ENCODE peak calls at places on chromosomes 6 and 20, in nine cellular contexts. E, G, C, K, X, L, F, Y and S are unnamed samples.

GRCh38 chr6:156406688-156407087 is 370.5 kb upstream of the ARID1B start:
- DNase-seq in G (no peak), F (no peak), X (no peak), E (no peak), Y (no peak), C (no peak), K (no peak), L (no peak), S (no peak)

GRCh38 chr6:163663575-163663974 is 249.1 kb downstream of the QKI start:
- DNase-seq in E (no peak), Y (no peak), C (no peak), X (no peak), F (no peak), G (no peak), K (no peak), L (no peak), S (no peak)

GRCh38 chr6:101851911-101852310 is 458.4 kb downstream of the GRIK2 start:
- DNase-seq in C (peak), G (no peak), Y (no peak), E (no peak), F (no peak), K (no peak), X (no peak), L (no peak), S (no peak)

GRCh38 chr6:52522151-52522626 is 54.7 kb downstream of the TRAM2 start:
- DNase-seq in C (peak), L (no peak), E (no peak), X (no peak), G (no peak), K (no peak), Y (no peak), F (no peak), S (no peak)

GRCh38 chr6:157830354-157831017 is 7.4 kb downstream of the SNX9 start:
- DNase-seq in L (peak), Y (no peak), G (no peak), K (peak), X (no peak), E (no peak), F (no peak), C (no peak), S (no peak)

GRCh38 chr20:17666491-17666890 is 15.6 kb downstream of the RRBP1 start:
- DNase-seq in F (no peak), L (no peak), Y (no peak), C (no peak), G (no peak), E (no peak), K (no peak), X (peak), S (no peak)

GRCh38 chr6:149233056-149233715 is 84.3 kb upstream of the TAB2 start:
- DNase-seq in C (peak), G (no peak), Y (peak), X (peak), L (no peak), F (no peak), K (no peak), E (no peak), S (no peak)

GRCh38 chr6:144809120-144809519 is 524.0 kb downstream of the UTRN start:
- DNase-seq in Y (no peak), F (no peak), K (no peak), L (no peak), E (no peak), C (peak), X (no peak), G (no peak), S (no peak)

GRCh38 chr20:36234771-36235320 is 1.4 kb upstream of the AAR2 start:
- DNase-seq in K (no peak), G (no peak), L (no peak), C (no peak), X (no peak), Y (no peak), F (no peak), E (no peak), S (no peak)

GRCh38 chr6:7673063-7673536 is 52.8 kb upstream of the BMP6 start:
- DNase-seq in G (no peak), Y (peak), E (no peak), L (no peak), X (no peak), C (peak), K (no peak), F (peak), S (no peak)